ENCODE peak calls at places on chromosomes 13 and 19, in six cellular contexts. V is foreskin fibroblast, F is GM06990, B is lower leg skin, J is mucosa of descending colon, U is cardiac fibroblast. G is an unnamed sample.
A peak's percentile ranks its signal among the peaks of the same experiment; 100 is the strongest.

GRCh38 chr13:50521750-50522149 is 321.7 kb downstream of the DLEU7 start:
- DNase-seq in V (no peak), F (no peak), B (no peak), J (no peak), U (peak; percentile 81), G (peak; percentile 55)

GRCh38 chr13:73822671-73823592 is 311.3 kb downstream of the KLF12 start:
- DNase-seq in V (no peak), F (no peak), B (no peak), J (no peak), U (no peak), G (no peak)

GRCh38 chr13:103263448-103263847 is 197.2 kb upstream of the SLC10A2 start:
- DNase-seq in V (no peak), F (no peak), B (no peak), J (no peak), U (no peak), G (no peak)

GRCh38 chr13:85742355-85742754 is 56.9 kb downstream of the SLITRK6 start:
- DNase-seq in V (no peak), F (no peak), B (no peak), J (no peak), U (no peak), G (no peak)

GRCh38 chr19:38730731-38731589 is 13.3 kb downstream of the CAPN12 start:
- DNase-seq in V (no peak), F (peak; percentile 13), B (peak; percentile 15), J (peak; percentile 49), U (no peak), G (no peak)

GRCh38 chr19:1182727-1183126 is 8.7 kb upstream of the SBNO2 start:
- DNase-seq in V (no peak), F (no peak), B (no peak), J (no peak), U (no peak), G (no peak)

GRCh38 chr13:111385182-111385857 is 64.9 kb downstream of the TEX29 start:
- DNase-seq in V (no peak), F (no peak), B (no peak), J (no peak), U (no peak), G (no peak)

GRCh38 chr13:46896346-46897138 is at the start of gene HTR2A:
- DNase-seq in V (no peak), F (no peak), B (no peak), J (no peak), U (peak; percentile 55), G (no peak)

GRCh38 chr19:39052846-39053245 is 20.5 kb upstream of the FBXO27 start:
- DNase-seq in V (no peak), F (no peak), B (no peak), J (no peak), U (no peak), G (no peak)

GRCh38 chr13:112446867-112447266 is 70.7 kb downstream of the SPACA7 start:
- DNase-seq in V (no peak), F (no peak), B (no peak), J (no peak), U (no peak), G (no peak)

GRCh38 chr13:37995052-37995451 is 125.5 kb upstream of the TRPC4 start:
- DNase-seq in V (no peak), F (no peak), B (no peak), J (no peak), U (peak; percentile 36), G (peak; percentile 1)

GRCh38 chr19:36331353-36332228 is 47.4 kb downstream of the ZFP14 start:
- DNase-seq in V (peak; percentile 81), F (peak; percentile 87), B (peak; percentile 84), J (peak; percentile 74), U (peak; percentile 92), G (peak; percentile 89)
- TF ChIP-seq CTCF in V (no peak), F (no peak), B (no peak), J (no peak), U (no peak), G (no peak)

GRCh38 chr13:53189162-53189561 is 160.5 kb downstream of the OLFM4 start:
- DNase-seq in V (no peak), F (no peak), B (no peak), J (no peak), U (no peak), G (no peak)
- TF ChIP-seq CTCF in V (no peak), F (peak; percentile 7), B (no peak), J (no peak), U (no peak), G (no peak)

GRCh38 chr19:2478324-2478755 is 2.4 kb downstream of the GADD45B start:
- DNase-seq in V (peak; percentile 74), F (no peak), B (peak; percentile 75), J (peak; percentile 80), U (peak; percentile 85), G (peak; percentile 94)
- TF ChIP-seq CTCF in V (no peak), F (peak; percentile 21), B (no peak), J (no peak), U (no peak), G (no peak)

DNA sequence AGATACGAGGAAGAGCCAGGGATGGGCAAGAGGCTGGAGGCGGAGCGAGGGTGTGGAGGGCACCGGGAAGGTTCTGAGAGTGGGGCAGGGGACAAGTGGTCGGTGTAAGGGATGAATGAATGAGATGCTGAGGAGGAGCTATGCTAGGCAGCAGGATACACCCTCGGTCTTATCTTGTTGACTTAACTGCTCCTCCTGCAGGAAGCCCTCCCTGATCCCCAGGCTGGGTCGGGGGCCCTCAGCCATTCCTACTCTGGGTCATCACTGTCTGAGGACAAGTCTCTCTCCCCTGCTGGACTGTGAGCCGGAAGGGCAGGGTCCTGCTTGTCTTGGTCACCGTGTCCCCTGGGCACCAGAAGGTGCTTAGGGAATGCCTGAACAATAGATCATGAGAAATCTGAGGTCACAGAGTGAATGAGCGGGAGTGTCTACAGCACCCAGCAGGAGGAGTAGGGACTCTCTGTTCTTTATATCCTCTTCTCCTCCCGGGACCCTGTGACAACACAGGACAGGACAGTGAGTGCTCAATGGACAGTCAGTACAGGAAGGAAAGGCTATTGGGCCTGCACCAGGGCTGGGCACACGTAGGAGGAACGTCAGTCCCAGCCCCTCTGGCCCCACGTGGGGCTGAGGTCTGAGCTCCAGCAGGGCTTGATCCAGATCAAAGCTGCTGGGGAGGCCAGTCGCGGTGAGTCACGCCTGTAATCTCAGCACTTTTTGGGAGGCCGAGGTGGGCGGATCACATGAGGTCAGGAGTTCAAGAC is 6.5 kb downstream of the NKPD1 start:
- DNase-seq in V (peak; percentile 83), F (no peak), B (no peak), J (no peak), U (peak; percentile 89), G (peak; percentile 96)
- TF ChIP-seq CTCF in V (no peak), F (no peak), B (no peak), J (no peak), U (peak; percentile 14), G (no peak)

GRCh38 chr19:18193388-18194207 is 580 bp downstream of the MPV17L2 start:
- DNase-seq in V (no peak), F (no peak), B (no peak), J (peak; percentile 38), U (no peak), G (no peak)

GRCh38 chr19:18194554-18195238 is 1.7 kb downstream of the MPV17L2 start:
- DNase-seq in V (no peak), F (peak; percentile 65), B (no peak), J (peak; percentile 59), U (peak; percentile 79), G (peak; percentile 65)

GRCh38 chr19:18191640-18192062 is 1.4 kb upstream of the MPV17L2 start:
- DNase-seq in V (no peak), F (no peak), B (no peak), J (peak; percentile 48), U (no peak), G (peak; percentile 83)

GRCh38 chr19:18194208-18194530 is 1.2 kb downstream of the MPV17L2 start:
- DNase-seq in V (no peak), F (no peak), B (no peak), J (no peak), U (no peak), G (no peak)

GRCh38 chr19:18192673-18193387 is at the start of gene MPV17L2:
- DNase-seq in V (peak; percentile 100), F (peak; percentile 99), B (peak; percentile 99), J (peak; percentile 98), U (peak; percentile 100), G (peak; percentile 100)
- TF ChIP-seq CTCF in V (no peak), F (no peak), B (no peak), J (no peak), U (no peak), G (no peak)

GRCh38 chr19:18866800-18867123 is 29.2 kb downstream of the CERS1 start:
- DNase-seq in V (no peak), F (no peak), B (no peak), J (no peak), U (no peak), G (no peak)
- TF ChIP-seq CTCF in V (no peak), F (no peak), B (no peak), J (no peak), U (no peak), G (peak; percentile 29)

DNA sequence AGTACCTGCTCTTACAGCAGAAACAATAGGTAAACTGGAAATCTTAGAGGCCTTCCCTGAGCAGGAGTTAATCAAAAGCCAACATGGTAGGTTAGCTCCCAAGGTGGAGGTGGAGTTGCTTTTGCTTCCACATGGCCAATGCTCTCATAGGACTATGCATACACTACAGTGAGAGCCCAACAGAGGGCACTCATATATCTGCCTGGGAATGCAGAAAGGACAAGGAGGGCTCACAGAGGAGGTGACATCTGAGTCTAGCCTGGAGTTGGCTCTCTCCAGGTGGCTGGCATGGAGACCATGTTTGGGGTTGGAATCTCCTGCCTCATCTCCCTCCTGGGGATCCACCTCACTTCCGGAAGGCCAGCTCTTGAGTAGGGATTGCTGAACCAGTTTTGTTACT is 34.6 kb downstream of the ATP8A2 start:
- DNase-seq in V (no peak), F (no peak), B (no peak), J (no peak), U (no peak), G (peak; percentile 13)
- TF ChIP-seq CTCF in V (no peak), F (peak; percentile 21), B (no peak), J (no peak), U (no peak), G (no peak)

GRCh38 chr19:35088514-35088913 is 27.1 kb upstream of the FXYD3 start:
- DNase-seq in V (peak; percentile 89), F (no peak), B (no peak), J (no peak), U (peak; percentile 73), G (peak; percentile 67)

GRCh38 chr19:35089554-35089953 is 26.1 kb upstream of the FXYD3 start:
- DNase-seq in V (no peak), F (no peak), B (no peak), J (no peak), U (no peak), G (no peak)

GRCh38 chr19:35087393-35087792 is 28.2 kb upstream of the FXYD3 start:
- DNase-seq in V (no peak), F (no peak), B (no peak), J (no peak), U (no peak), G (no peak)

GRCh38 chr19:35090795-35091214 is 24.8 kb upstream of the FXYD3 start:
- DNase-seq in V (no peak), F (no peak), B (no peak), J (no peak), U (no peak), G (no peak)

GRCh38 chr19:35090160-35090794 is 25.3 kb upstream of the FXYD3 start:
- DNase-seq in V (peak; percentile 42), F (no peak), B (peak; percentile 60), J (no peak), U (peak; percentile 78), G (peak; percentile 73)
- TF ChIP-seq CTCF in V (peak; percentile 53), F (peak; percentile 66), B (no peak), J (peak; percentile 28), U (peak; percentile 57), G (peak; percentile 46)

GRCh38 chr13:32378012-32378411 is 49.9 kb downstream of the N4BP2L1 start:
- DNase-seq in V (no peak), F (no peak), B (no peak), J (no peak), U (peak; percentile 22), G (no peak)
- TF ChIP-seq CTCF in V (no peak), F (no peak), B (no peak), J (no peak), U (no peak), G (no peak)